ENCODE peak calls at places on chromosomes 4 and X, in eight cellular contexts. Y is GM23248, R is aorta, K is foreskin fibroblast, Z is psoas muscle, E is HL-60, H is kidney epithelial cell, G is AG04450. Q is an unnamed sample.

GRCh38 chr4:174522183-174523002 is at the start of gene HPGD:
- DNase-seq in Y (peak; percentile 46), E (peak; percentile 41), Z (peak; percentile 58), R (peak; percentile 81), K (no peak), H (no peak), G (no peak), Q (no peak)

GRCh38 chrX:19705196-19705769 is 182.1 kb downstream of the SH3KBP1 start:
- DNase-seq in Z (no peak), H (no peak), E (no peak), Y (peak; percentile 74), R (no peak), K (no peak), G (no peak), Q (no peak)

GRCh38 chrX:150456466-150456865 is 93.3 kb downstream of the MAMLD1 start:
- DNase-seq in K (no peak), R (no peak), H (no peak), Z (no peak), E (no peak), G (no peak), Y (no peak), Q (no peak)

GRCh38 chr4:47668810-47669408 is 169.0 kb downstream of the CORIN start:
- DNase-seq in Z (no peak), K (peak; percentile 36), H (no peak), G (peak; percentile 16), R (no peak), E (peak; percentile 28), Y (peak; percentile 66), Q (no peak)

GRCh38 chrX:10922158-10922557 is 189.0 kb upstream of the HCCS start:
- DNase-seq in Y (peak; percentile 84), H (peak; percentile 76), K (peak; percentile 81), Z (no peak), R (no peak), G (peak; percentile 43), E (no peak), Q (peak; percentile 54)

GRCh38 chrX:39714471-39714870 is 383.3 kb downstream of the BCOR start:
- DNase-seq in Z (no peak), E (no peak), K (no peak), R (no peak), G (no peak), Y (no peak), H (no peak), Q (no peak)

GRCh38 chrX:40291553-40291952 is 193.8 kb upstream of the BCOR start:
- DNase-seq in E (no peak), R (no peak), K (no peak), H (no peak), G (no peak), Z (no peak), Y (no peak), Q (no peak)

GRCh38 chr4:16225139-16225538 is 1.1 kb downstream of the TAPT1 start:
- DNase-seq in G (no peak), Z (no peak), R (no peak), E (no peak), Y (peak; percentile 79), H (no peak), K (no peak), Q (no peak)

GRCh38 chr4:157514711-157515110 is 294.2 kb downstream of the GRIA2 start:
- DNase-seq in H (no peak), E (no peak), Z (no peak), Y (no peak), G (no peak), R (no peak), K (no peak), Q (no peak)

GRCh38 chr4:173752610-173753009 is 222.6 kb upstream of the HAND2 start:
- DNase-seq in H (no peak), E (peak; percentile 67), K (no peak), Y (peak; percentile 31), Z (no peak), G (no peak), R (no peak), Q (no peak)

GRCh38 chr4:1793940-1794808 is 1.1 kb downstream of the FGFR3 start:
- DNase-seq in G (no peak), E (no peak), Y (peak; percentile 45), Z (no peak), H (no peak), R (no peak), K (no peak), Q (no peak)
- H3K4me3 ChIP-seq in G (peak overlapping the region; percentile 13), E (peak overlapping the region; percentile 11), Y (peak overlapping the region; percentile 6), Z (peak overlapping the region; percentile 60), H (peak overlapping the region; percentile 41), R (peak overlapping the region; percentile 30), K (peak overlapping the region; percentile 8), Q (peak overlapping the region; percentile 44)

DNA sequence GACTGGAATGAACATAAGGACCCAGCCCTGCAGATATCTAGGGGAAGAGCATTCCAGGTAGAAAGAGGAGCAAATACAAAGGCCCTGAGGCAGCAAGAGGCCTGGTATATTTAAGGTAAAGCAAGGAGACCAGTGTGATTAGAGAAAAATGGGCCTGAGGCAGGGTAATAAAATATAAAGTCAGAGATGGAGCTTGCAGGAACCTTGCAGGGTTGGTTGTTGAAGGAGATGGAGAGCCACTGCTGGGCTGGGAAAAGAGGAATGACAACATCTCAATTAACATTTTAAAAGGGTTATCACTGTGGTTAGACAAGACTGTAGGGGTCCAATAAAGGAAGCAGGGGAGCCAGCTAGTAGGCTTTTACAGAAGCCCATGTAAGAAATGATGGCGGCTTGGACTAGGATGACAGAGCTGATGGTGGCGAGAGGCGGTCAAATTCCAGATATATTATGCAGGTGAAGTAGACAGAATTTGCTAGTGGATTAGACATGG is 205.5 kb upstream of the MBNL3 start:
- DNase-seq in Z (no peak), Y (no peak), E (no peak), K (no peak), G (no peak), H (no peak), R (no peak), Q (no peak)
- H3K4me3 ChIP-seq in Z (no peak overlapping the region), Y (no peak overlapping the region), E (no peak overlapping the region), K (no peak overlapping the region), G (no peak overlapping the region), H (no peak overlapping the region), R (no peak overlapping the region), Q (no peak overlapping the region)

GRCh38 chrX:48490661-48491060 is 14.7 kb downstream of the FTSJ1 start:
- DNase-seq in Y (peak; percentile 72), E (no peak), K (no peak), H (no peak), G (no peak), Z (no peak), R (peak; percentile 27), Q (no peak)
- H3K4me3 ChIP-seq in Y (no peak overlapping the region), E (no peak overlapping the region), K (no peak overlapping the region), H (no peak overlapping the region), G (no peak overlapping the region), Z (no peak overlapping the region), R (no peak overlapping the region), Q (no peak overlapping the region)

GRCh38 chr4:41146716-41147506 is 67.4 kb downstream of the APBB2 start:
- DNase-seq in Y (peak; percentile 88), G (no peak), Z (peak; percentile 43), R (peak; percentile 81), H (no peak), K (peak; percentile 57), E (no peak), Q (no peak)
- H3K4me3 ChIP-seq in Y (peak overlapping the region; percentile 59), G (no peak overlapping the region), Z (peak overlapping the region; percentile 26), R (no peak overlapping the region), H (no peak overlapping the region), K (peak overlapping the region; percentile 7), E (no peak overlapping the region), Q (no peak overlapping the region)

GRCh38 chr4:140005699-140006098 is 148.3 kb downstream of the MAML3 start:
- DNase-seq in H (no peak), E (no peak), G (no peak), Y (no peak), R (no peak), Z (no peak), K (no peak), Q (no peak)

GRCh38 chr4:140000232-140000631 is 153.8 kb downstream of the MAML3 start:
- DNase-seq in G (no peak), E (no peak), K (no peak), H (no peak), Y (no peak), Z (no peak), R (no peak), Q (no peak)

GRCh38 chr4:140003851-140004579 is 150.0 kb downstream of the MAML3 start:
- DNase-seq in G (no peak), H (no peak), Y (no peak), Z (no peak), R (no peak), E (no peak), K (no peak), Q (no peak)

DNA sequence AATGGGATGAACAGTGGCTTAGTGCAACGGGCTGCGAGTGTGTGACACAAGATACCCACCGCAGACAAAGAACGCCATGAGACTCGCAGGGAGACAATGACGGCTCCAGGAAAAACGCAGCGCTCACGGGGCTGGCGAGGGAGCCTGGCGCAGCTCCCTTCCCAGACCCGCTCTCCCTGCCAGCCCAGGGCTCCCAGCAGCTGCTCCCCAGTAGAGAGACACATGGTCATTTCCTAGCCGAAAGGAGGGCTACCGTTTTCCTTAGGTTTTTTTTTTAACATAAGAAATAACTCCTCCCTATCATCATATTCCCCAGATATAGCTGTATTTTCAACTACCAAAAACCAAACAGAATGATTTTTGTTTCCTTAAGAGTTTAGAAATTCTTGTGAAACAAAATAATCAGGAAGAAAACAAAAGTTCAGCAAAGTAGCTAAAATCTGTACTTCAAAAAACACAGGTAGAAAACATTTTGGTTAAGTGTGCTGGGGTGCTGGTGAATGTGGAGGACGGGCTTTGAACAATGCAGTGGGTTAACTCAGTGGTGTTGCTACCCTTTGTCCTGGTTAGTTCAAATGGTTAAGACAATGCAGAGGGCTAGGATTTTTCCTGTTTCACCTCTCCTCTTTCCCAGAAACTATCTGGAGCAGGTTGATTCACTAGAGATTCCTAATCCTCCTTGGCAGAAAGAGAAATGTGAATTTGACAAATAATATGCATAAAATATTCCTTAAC is 149.2 kb downstream of the MAML3 start:
- DNase-seq in K (peak; percentile 32), G (no peak), R (peak; percentile 83), E (no peak), Z (peak; percentile 59), Y (peak; percentile 86), H (no peak), Q (no peak)
- H3K4me3 ChIP-seq in K (peak overlapping the region; percentile 24), G (peak overlapping the region; percentile 46), R (peak overlapping the region; percentile 47), E (no peak overlapping the region), Z (peak overlapping the region; percentile 61), Y (peak overlapping the region; percentile 77), H (peak overlapping the region; percentile 25), Q (peak overlapping the region; percentile 37)

DNA sequence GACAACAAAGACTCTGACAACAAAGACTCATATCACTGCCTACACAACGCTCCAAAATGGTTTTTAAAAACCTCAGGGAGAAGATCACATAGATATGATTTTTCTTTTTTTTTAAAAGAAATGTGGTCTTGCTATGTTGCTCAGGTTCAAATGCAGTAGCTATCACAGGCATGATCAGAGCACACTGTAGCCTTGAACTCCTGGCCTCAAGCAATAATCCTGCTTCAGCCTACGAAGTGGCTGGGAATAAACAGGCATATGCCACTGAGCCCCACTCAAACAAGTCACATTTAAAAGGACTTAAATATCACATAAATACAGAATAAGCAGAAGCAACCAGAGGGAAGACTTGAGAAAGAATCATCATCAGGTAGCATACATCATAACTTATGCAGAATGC is 14.7 kb downstream of the DHX15 start:
- DNase-seq in E (no peak), G (no peak), Z (no peak), R (no peak), H (no peak), Y (no peak), K (no peak), Q (no peak)
- H3K4me3 ChIP-seq in E (no peak overlapping the region), G (no peak overlapping the region), Z (no peak overlapping the region), R (no peak overlapping the region), H (no peak overlapping the region), Y (no peak overlapping the region), K (no peak overlapping the region), Q (no peak overlapping the region)

Q was measured in skeletal muscle cell.